ENCODE peak calls at places on chromosomes 4 and X, in four cellular contexts. A is right cardiac atrium, Y is activated B cell treated with CpG ODN at 0.5 μM for 24 hours, J is natural killer cell. T is an unnamed sample.

GRCh38 chr4:163694385-163694784 is 199.9 kb downstream of the TMA16 start:
- ATAC-seq in A (no peak), J (no peak), Y (no peak), T (no peak)

GRCh38 chr4:76168688-76169087 is 20.5 kb upstream of the NUP54 start:
- ATAC-seq in A (no peak), J (no peak), Y (no peak), T (no peak)

GRCh38 chrX:118254611-118255010 is 91.3 kb upstream of the WDR44 start:
- ATAC-seq in Y (no peak), A (no peak), J (peak), T (peak)

GRCh38 chrX:12497832-12498591 is 293.2 kb upstream of the PRPS2 start:
- ATAC-seq in J (no peak), A (no peak), Y (peak), T (peak)

GRCh38 chr4:184320630-184321029 is 103.0 kb upstream of the ENPP6 start:
- ATAC-seq in J (no peak), Y (no peak), A (no peak), T (no peak)

GRCh38 chr4:148405161-148405893 is 36.9 kb downstream of the NR3C2 start:
- ATAC-seq in A (no peak), Y (no peak), J (no peak), T (no peak)

GRCh38 chrX:148541461-148541983 is 41.1 kb downstream of the AFF2 start:
- ATAC-seq in J (no peak), A (no peak), Y (no peak), T (no peak)

GRCh38 chr4:41549469-41549868 is 11.5 kb downstream of the LIMCH1 start:
- ATAC-seq in Y (no peak), J (no peak), A (no peak), T (no peak)

GRCh38 chrX:44908198-44908597 is 35.2 kb downstream of the KDM6A start:
- ATAC-seq in Y (no peak), A (peak), J (peak), T (no peak)

GRCh38 chr4:76105652-76106051 is 31.1 kb downstream of the ART3 start:
- ATAC-seq in A (peak), J (no peak), Y (no peak), T (no peak)

GRCh38 chr4:79959652-79960051 is 113.4 kb downstream of the ANTXR2 start:
- ATAC-seq in Y (no peak), J (no peak), A (no peak), T (no peak)

GRCh38 chr4:41600243-41600642 is 62.3 kb downstream of the LIMCH1 start:
- ATAC-seq in A (peak), J (no peak), Y (no peak), T (peak)

GRCh38 chr4:32340591-32340990 is 1620.4 kb downstream of the PCDH7 start:
- ATAC-seq in Y (no peak), A (no peak), J (no peak), T (no peak)

GRCh38 chrX:148537556-148538182 is 37.3 kb downstream of the AFF2 start:
- ATAC-seq in J (no peak), Y (no peak), A (no peak), T (no peak)

GRCh38 chrX:103529550-103529949 is 10.3 kb upstream of the RAB40A start:
- ATAC-seq in Y (no peak), A (no peak), J (no peak), T (no peak)

GRCh38 chr4:118821590-118822293 is 14.2 kb downstream of the SEC24D start:
- ATAC-seq in Y (no peak), J (no peak), A (no peak), T (no peak)

GRCh38 chr4:54056360-54056759 is 8.0 kb downstream of the CHIC2 start:
- ATAC-seq in A (no peak), Y (no peak), J (no peak), T (no peak)

GRCh38 chrX:38868941-38869378 is 67.7 kb downstream of the MID1IP1 start:
- ATAC-seq in A (peak), J (no peak), Y (no peak), T (peak)

GRCh38 chr4:81796790-81797528 is 325.3 kb upstream of the RASGEF1B start:
- ATAC-seq in J (peak), A (no peak), Y (peak), T (no peak)

GRCh38 chrX:39260965-39261364 is 459.7 kb downstream of the MID1IP1 start:
- ATAC-seq in Y (no peak), A (no peak), J (no peak), T (peak)

T was measured in esophagus mucosa.